ENCODE peak calls at places on chromosomes 5 and 9, in eight cellular contexts. One of them, this sample, is unnamed.

GRCh38 chr9:97790542-97790941 is 62.5 kb upstream of the FOXE1 start:
- DNase-seq in T-helper 9 cell: no peak
- DNase-seq in EH: no peak
- DNase-seq in activated gamma-delta T cell treated with Interleukin-2 at 50 U/mL for 16 hours: no peak
- DNase-seq in activated naive CD8-positive, alpha-beta T cell treated with anti-CD3 and anti-CD28 coated beads, Interleukin-2, amount 50 U/mL, for 24 hours: no peak
- DNase-seq in CD4-positive, alpha-beta T cell: no peak
- DNase-seq in D341Med: no peak
- DNase-seq in EL: no peak
- DNase-seq in this sample: no peak

GRCh38 chr5:181088289-181088688 is 42.7 kb downstream of the OR2V1 start:
- DNase-seq in T-helper 9 cell: no peak
- DNase-seq in EH: no peak
- DNase-seq in activated gamma-delta T cell treated with Interleukin-2 at 50 U/mL for 16 hours: no peak
- DNase-seq in activated naive CD8-positive, alpha-beta T cell treated with anti-CD3 and anti-CD28 coated beads, Interleukin-2, amount 50 U/mL, for 24 hours: no peak
- DNase-seq in CD4-positive, alpha-beta T cell: no peak
- DNase-seq in D341Med: peak
- DNase-seq in EL: peak
- DNase-seq in this sample: no peak

GRCh38 chr9:22381170-22381569 is 65.5 kb upstream of the DMRTA1 start:
- DNase-seq in T-helper 9 cell: no peak
- DNase-seq in EH: no peak
- DNase-seq in activated gamma-delta T cell treated with Interleukin-2 at 50 U/mL for 16 hours: no peak
- DNase-seq in activated naive CD8-positive, alpha-beta T cell treated with anti-CD3 and anti-CD28 coated beads, Interleukin-2, amount 50 U/mL, for 24 hours: no peak
- DNase-seq in CD4-positive, alpha-beta T cell: no peak
- DNase-seq in D341Med: no peak
- DNase-seq in EL: no peak
- DNase-seq in this sample: no peak

GRCh38 chr9:1619915-1620705 is 395.0 kb upstream of the SMARCA2 start:
- DNase-seq in T-helper 9 cell: no peak
- DNase-seq in EH: no peak
- DNase-seq in activated gamma-delta T cell treated with Interleukin-2 at 50 U/mL for 16 hours: no peak
- DNase-seq in activated naive CD8-positive, alpha-beta T cell treated with anti-CD3 and anti-CD28 coated beads, Interleukin-2, amount 50 U/mL, for 24 hours: no peak
- DNase-seq in CD4-positive, alpha-beta T cell: no peak
- DNase-seq in D341Med: no peak
- DNase-seq in EL: no peak
- DNase-seq in this sample: no peak

GRCh38 chr9:94648191-94648590 is 8.9 kb upstream of the FBP1 start:
- DNase-seq in T-helper 9 cell: no peak
- DNase-seq in EH: no peak
- DNase-seq in activated gamma-delta T cell treated with Interleukin-2 at 50 U/mL for 16 hours: no peak
- DNase-seq in activated naive CD8-positive, alpha-beta T cell treated with anti-CD3 and anti-CD28 coated beads, Interleukin-2, amount 50 U/mL, for 24 hours: no peak
- DNase-seq in CD4-positive, alpha-beta T cell: no peak
- DNase-seq in D341Med: no peak
- DNase-seq in EL: no peak
- DNase-seq in this sample: no peak

GRCh38 chr9:13268469-13268868 is 11.0 kb downstream of the MPDZ start:
- DNase-seq in T-helper 9 cell: no peak
- DNase-seq in EH: peak
- DNase-seq in activated gamma-delta T cell treated with Interleukin-2 at 50 U/mL for 16 hours: no peak
- DNase-seq in activated naive CD8-positive, alpha-beta T cell treated with anti-CD3 and anti-CD28 coated beads, Interleukin-2, amount 50 U/mL, for 24 hours: no peak
- DNase-seq in CD4-positive, alpha-beta T cell: no peak
- DNase-seq in D341Med: no peak
- DNase-seq in EL: peak
- DNase-seq in this sample: no peak

GRCh38 chr9:19992556-19992955 is 203.7 kb upstream of the SLC24A2 start:
- DNase-seq in T-helper 9 cell: no peak
- DNase-seq in EH: peak
- DNase-seq in activated gamma-delta T cell treated with Interleukin-2 at 50 U/mL for 16 hours: no peak
- DNase-seq in activated naive CD8-positive, alpha-beta T cell treated with anti-CD3 and anti-CD28 coated beads, Interleukin-2, amount 50 U/mL, for 24 hours: peak
- DNase-seq in CD4-positive, alpha-beta T cell: no peak
- DNase-seq in D341Med: no peak
- DNase-seq in EL: peak
- DNase-seq in this sample: no peak

GRCh38 chr9:115891929-115892328 is 261.7 kb upstream of the PAPPA start:
- DNase-seq in T-helper 9 cell: no peak
- DNase-seq in EH: peak
- DNase-seq in activated gamma-delta T cell treated with Interleukin-2 at 50 U/mL for 16 hours: no peak
- DNase-seq in activated naive CD8-positive, alpha-beta T cell treated with anti-CD3 and anti-CD28 coated beads, Interleukin-2, amount 50 U/mL, for 24 hours: no peak
- DNase-seq in CD4-positive, alpha-beta T cell: no peak
- DNase-seq in D341Med: no peak
- DNase-seq in EL: peak
- DNase-seq in this sample: no peak

GRCh38 chr9:70988551-70988950 is 132.9 kb downstream of the TRPM3 start:
- DNase-seq in T-helper 9 cell: no peak
- DNase-seq in EH: peak
- DNase-seq in activated gamma-delta T cell treated with Interleukin-2 at 50 U/mL for 16 hours: no peak
- DNase-seq in activated naive CD8-positive, alpha-beta T cell treated with anti-CD3 and anti-CD28 coated beads, Interleukin-2, amount 50 U/mL, for 24 hours: no peak
- DNase-seq in CD4-positive, alpha-beta T cell: no peak
- DNase-seq in D341Med: no peak
- DNase-seq in EL: peak
- DNase-seq in this sample: no peak

GRCh38 chr5:117893211-117893610 is 1095.1 kb downstream of the DTWD2 start:
- DNase-seq in T-helper 9 cell: no peak
- DNase-seq in EH: peak
- DNase-seq in activated gamma-delta T cell treated with Interleukin-2 at 50 U/mL for 16 hours: no peak
- DNase-seq in activated naive CD8-positive, alpha-beta T cell treated with anti-CD3 and anti-CD28 coated beads, Interleukin-2, amount 50 U/mL, for 24 hours: no peak
- DNase-seq in CD4-positive, alpha-beta T cell: no peak
- DNase-seq in D341Med: no peak
- DNase-seq in EL: no peak
- DNase-seq in this sample: no peak

GRCh38 chr9:7153566-7153965 is 395.8 kb downstream of the KDM4C start:
- DNase-seq in T-helper 9 cell: no peak
- DNase-seq in EH: no peak
- DNase-seq in activated gamma-delta T cell treated with Interleukin-2 at 50 U/mL for 16 hours: no peak
- DNase-seq in activated naive CD8-positive, alpha-beta T cell treated with anti-CD3 and anti-CD28 coated beads, Interleukin-2, amount 50 U/mL, for 24 hours: no peak
- DNase-seq in CD4-positive, alpha-beta T cell: no peak
- DNase-seq in D341Med: no peak
- DNase-seq in EL: no peak
- DNase-seq in this sample: no peak

GRCh38 chr5:30103056-30104020 is 1090.1 kb upstream of the CDH6 start:
- DNase-seq in T-helper 9 cell: no peak
- DNase-seq in EH: no peak
- DNase-seq in activated gamma-delta T cell treated with Interleukin-2 at 50 U/mL for 16 hours: no peak
- DNase-seq in activated naive CD8-positive, alpha-beta T cell treated with anti-CD3 and anti-CD28 coated beads, Interleukin-2, amount 50 U/mL, for 24 hours: no peak
- DNase-seq in CD4-positive, alpha-beta T cell: no peak
- DNase-seq in D341Med: no peak
- DNase-seq in EL: no peak
- DNase-seq in this sample: no peak

GRCh38 chr9:128104171-128104618 is 23.3 kb downstream of the PTGES2 start:
- DNase-seq in T-helper 9 cell: no peak
- DNase-seq in EH: peak
- DNase-seq in activated gamma-delta T cell treated with Interleukin-2 at 50 U/mL for 16 hours: no peak
- DNase-seq in activated naive CD8-positive, alpha-beta T cell treated with anti-CD3 and anti-CD28 coated beads, Interleukin-2, amount 50 U/mL, for 24 hours: no peak
- DNase-seq in CD4-positive, alpha-beta T cell: no peak
- DNase-seq in D341Med: no peak
- DNase-seq in EL: no peak
- DNase-seq in this sample: no peak

GRCh38 chr5:96572864-96573512 is 89.2 kb upstream of the CAST start:
- DNase-seq in T-helper 9 cell: no peak
- DNase-seq in EH: peak
- DNase-seq in activated gamma-delta T cell treated with Interleukin-2 at 50 U/mL for 16 hours: no peak
- DNase-seq in activated naive CD8-positive, alpha-beta T cell treated with anti-CD3 and anti-CD28 coated beads, Interleukin-2, amount 50 U/mL, for 24 hours: no peak
- DNase-seq in CD4-positive, alpha-beta T cell: no peak
- DNase-seq in D341Med: no peak
- DNase-seq in EL: peak
- DNase-seq in this sample: peak

GRCh38 chr9:75197521-75197920 is 109.2 kb downstream of the OSTF1 start:
- DNase-seq in T-helper 9 cell: no peak
- DNase-seq in EH: peak
- DNase-seq in activated gamma-delta T cell treated with Interleukin-2 at 50 U/mL for 16 hours: no peak
- DNase-seq in activated naive CD8-positive, alpha-beta T cell treated with anti-CD3 and anti-CD28 coated beads, Interleukin-2, amount 50 U/mL, for 24 hours: no peak
- DNase-seq in CD4-positive, alpha-beta T cell: no peak
- DNase-seq in D341Med: no peak
- DNase-seq in EL: peak
- DNase-seq in this sample: no peak

GRCh38 chr9:135989722-135990467 is 28.7 kb upstream of the UBAC1 start:
- DNase-seq in T-helper 9 cell: peak
- DNase-seq in EH: no peak
- DNase-seq in activated gamma-delta T cell treated with Interleukin-2 at 50 U/mL for 16 hours: peak
- DNase-seq in activated naive CD8-positive, alpha-beta T cell treated with anti-CD3 and anti-CD28 coated beads, Interleukin-2, amount 50 U/mL, for 24 hours: peak
- DNase-seq in CD4-positive, alpha-beta T cell: peak
- DNase-seq in D341Med: no peak
- DNase-seq in EL: no peak
- DNase-seq in this sample: no peak

GRCh38 chr9:4717815-4718214 is 23.2 kb downstream of the AK3 start:
- DNase-seq in T-helper 9 cell: no peak
- DNase-seq in EH: no peak
- DNase-seq in activated gamma-delta T cell treated with Interleukin-2 at 50 U/mL for 16 hours: no peak
- DNase-seq in activated naive CD8-positive, alpha-beta T cell treated with anti-CD3 and anti-CD28 coated beads, Interleukin-2, amount 50 U/mL, for 24 hours: no peak
- DNase-seq in CD4-positive, alpha-beta T cell: no peak
- DNase-seq in D341Med: no peak
- DNase-seq in EL: no peak
- DNase-seq in this sample: no peak

GRCh38 chr5:100260968-100261367 is 274.2 kb upstream of the FAM174A start:
- DNase-seq in T-helper 9 cell: no peak
- DNase-seq in EH: no peak
- DNase-seq in activated gamma-delta T cell treated with Interleukin-2 at 50 U/mL for 16 hours: no peak
- DNase-seq in activated naive CD8-positive, alpha-beta T cell treated with anti-CD3 and anti-CD28 coated beads, Interleukin-2, amount 50 U/mL, for 24 hours: no peak
- DNase-seq in CD4-positive, alpha-beta T cell: no peak
- DNase-seq in D341Med: no peak
- DNase-seq in EL: no peak
- DNase-seq in this sample: no peak

GRCh38 chr9:134413890-134414731 is 87.9 kb downstream of the RXRA start:
- DNase-seq in T-helper 9 cell: no peak
- DNase-seq in EH: peak
- DNase-seq in activated gamma-delta T cell treated with Interleukin-2 at 50 U/mL for 16 hours: no peak
- DNase-seq in activated naive CD8-positive, alpha-beta T cell treated with anti-CD3 and anti-CD28 coated beads, Interleukin-2, amount 50 U/mL, for 24 hours: no peak
- DNase-seq in CD4-positive, alpha-beta T cell: no peak
- DNase-seq in D341Med: no peak
- DNase-seq in EL: peak
- DNase-seq in this sample: peak

GRCh38 chr5:139668064-139668880 is 20.1 kb downstream of the CXXC5 start:
- DNase-seq in T-helper 9 cell: no peak
- DNase-seq in EH: peak
- DNase-seq in activated gamma-delta T cell treated with Interleukin-2 at 50 U/mL for 16 hours: peak
- DNase-seq in activated naive CD8-positive, alpha-beta T cell treated with anti-CD3 and anti-CD28 coated beads, Interleukin-2, amount 50 U/mL, for 24 hours: peak
- DNase-seq in CD4-positive, alpha-beta T cell: peak
- DNase-seq in D341Med: no peak
- DNase-seq in EL: peak
- DNase-seq in this sample: peak

GRCh38 chr5:174559141-174559540 is 165.2 kb upstream of the MSX2 start:
- DNase-seq in T-helper 9 cell: no peak
- DNase-seq in EH: peak
- DNase-seq in activated gamma-delta T cell treated with Interleukin-2 at 50 U/mL for 16 hours: no peak
- DNase-seq in activated naive CD8-positive, alpha-beta T cell treated with anti-CD3 and anti-CD28 coated beads, Interleukin-2, amount 50 U/mL, for 24 hours: no peak
- DNase-seq in CD4-positive, alpha-beta T cell: no peak
- DNase-seq in D341Med: no peak
- DNase-seq in EL: peak
- DNase-seq in this sample: no peak

GRCh38 chr5:17854901-17855300 is 220.6 kb downstream of the TAF11L14 start:
- DNase-seq in T-helper 9 cell: no peak
- DNase-seq in EH: no peak
- DNase-seq in activated gamma-delta T cell treated with Interleukin-2 at 50 U/mL for 16 hours: no peak
- DNase-seq in activated naive CD8-positive, alpha-beta T cell treated with anti-CD3 and anti-CD28 coated beads, Interleukin-2, amount 50 U/mL, for 24 hours: no peak
- DNase-seq in CD4-positive, alpha-beta T cell: no peak
- DNase-seq in D341Med: no peak
- DNase-seq in EL: no peak
- DNase-seq in this sample: no peak

GRCh38 chr5:107781451-107781850 is 110.7 kb upstream of the EFNA5 start:
- DNase-seq in T-helper 9 cell: no peak
- DNase-seq in EH: peak
- DNase-seq in activated gamma-delta T cell treated with Interleukin-2 at 50 U/mL for 16 hours: no peak
- DNase-seq in activated naive CD8-positive, alpha-beta T cell treated with anti-CD3 and anti-CD28 coated beads, Interleukin-2, amount 50 U/mL, for 24 hours: no peak
- DNase-seq in CD4-positive, alpha-beta T cell: no peak
- DNase-seq in D341Med: no peak
- DNase-seq in EL: no peak
- DNase-seq in this sample: no peak

This sample was measured in T1000.